ENCODE peak calls at places on chromosomes 13 and 19, in eight cellular contexts. U is heart left ventricle, B is breast epithelium, J is tibial artery, P is IMR-90, T is AG04450, D is prostate gland, A is right cardiac atrium. K is an unnamed sample.

GRCh38 chr13:102838273-102838672 is 7.6 kb upstream of the ERCC5 start:
- DNase-seq in J (no peak), D (no peak), B (no peak), T (no peak), U (no peak), P (peak; percentile 9), A (no peak), K (no peak)

GRCh38 chr19:56253737-56254136 is 18.8 kb upstream of the EDDM13 start:
- DNase-seq in D (peak; percentile 19), P (peak; percentile 71), U (no peak), B (no peak), T (peak; percentile 20), J (no peak), A (no peak), K (no peak)

GRCh38 chr13:48318714-48319457 is 15.3 kb downstream of the RB1 start:
- DNase-seq in U (peak; percentile 58), D (no peak), B (no peak), J (peak; percentile 33), P (no peak), A (peak; percentile 46), T (no peak), K (no peak)

GRCh38 chr13:84136582-84136981 is 254.3 kb upstream of the SLITRK1 start:
- DNase-seq in A (no peak), B (no peak), U (no peak), D (no peak), T (no peak), P (no peak), J (no peak), K (no peak)

GRCh38 chr13:26618726-26619125 is 61.2 kb downstream of the WASF3 start:
- DNase-seq in J (no peak), T (no peak), P (no peak), A (no peak), D (no peak), U (no peak), B (no peak), K (no peak)

GRCh38 chr19:572891-573825 is 762 bp downstream of the BSG start:
- DNase-seq in T (no peak), P (peak; percentile 56), B (no peak), A (peak; percentile 66), D (no peak), J (no peak), U (peak; percentile 83), K (no peak)

GRCh38 chr19:46350029-46350757 is 3.3 kb downstream of the PPP5C start:
- DNase-seq in A (no peak), U (no peak), J (no peak), D (no peak), P (no peak), B (no peak), T (no peak), K (peak; percentile 46)

GRCh38 chr19:15328312-15328711 is 4.0 kb downstream of the BRD4 start:
- DNase-seq in U (no peak), P (no peak), A (no peak), T (no peak), J (no peak), B (no peak), D (no peak), K (no peak)

GRCh38 chr13:95536629-95537241 is 15.8 kb upstream of the CLDN10 start:
- DNase-seq in D (no peak), P (peak; percentile 39), A (no peak), T (no peak), J (no peak), U (no peak), B (no peak), K (no peak)

GRCh38 chr13:109781384-109782065 is 4.9 kb downstream of the IRS2 start:
- DNase-seq in B (no peak), U (no peak), A (peak; percentile 31), D (no peak), J (no peak), T (no peak), P (no peak), K (no peak)

GRCh38 chr19:6459356-6460098 is at the start of gene SLC25A23:
- DNase-seq in P (peak; percentile 64), D (peak; percentile 54), U (peak; percentile 86), J (peak; percentile 42), B (peak; percentile 64), T (peak; percentile 36), A (peak; percentile 68), K (peak; percentile 87)

GRCh38 chr19:56537442-56537841 is 1.3 kb upstream of the ZFP28 start:
- DNase-seq in J (no peak), T (no peak), D (no peak), B (no peak), U (no peak), P (no peak), A (no peak), K (no peak)

GRCh38 chr13:43584711-43585110 is 202.1 kb downstream of the ENOX1 start:
- DNase-seq in U (no peak), J (no peak), A (no peak), T (no peak), P (no peak), D (no peak), B (no peak), K (no peak)

GRCh38 chr13:43574601-43575000 is 212.2 kb downstream of the ENOX1 start:
- DNase-seq in A (no peak), U (no peak), T (no peak), J (no peak), B (no peak), D (no peak), P (no peak), K (no peak)

GRCh38 chr13:43579321-43579720 is 207.5 kb downstream of the ENOX1 start:
- DNase-seq in P (no peak), T (no peak), J (no peak), U (no peak), A (no peak), D (no peak), B (no peak), K (no peak)

GRCh38 chr13:43583331-43583730 is 203.4 kb downstream of the ENOX1 start:
- DNase-seq in T (no peak), D (no peak), A (no peak), J (no peak), B (no peak), P (no peak), U (no peak), K (no peak)

DNA sequence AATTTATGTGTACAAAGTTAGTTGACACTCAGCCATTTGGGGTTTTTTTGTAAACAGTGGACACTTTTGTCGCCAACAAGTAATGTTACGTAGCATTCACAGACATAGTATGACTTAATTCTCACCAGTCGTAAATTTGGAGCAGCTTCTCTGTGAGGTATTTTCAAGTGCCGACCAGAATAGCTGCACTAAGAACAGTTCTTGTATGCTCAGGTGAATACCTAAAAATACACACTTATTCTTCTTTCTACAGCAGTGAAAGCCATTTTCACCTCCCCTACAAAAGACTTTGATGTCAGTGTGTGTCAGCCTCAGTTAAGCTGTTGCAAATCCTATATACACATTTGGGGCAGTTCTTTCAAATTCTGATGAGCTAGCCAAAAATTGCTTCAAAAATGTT is 206.5 kb downstream of the ENOX1 start:
- DNase-seq in U (no peak), D (no peak), J (no peak), T (no peak), B (no peak), A (no peak), P (no peak), K (no peak)
- H3K27me3 ChIP-seq in U (no peaks in the 10 kb centered on the region), D (no peaks in the 10 kb centered on the region), J (no peaks in the 10 kb centered on the region), T (no peaks in the 10 kb centered on the region), B (no peaks in the 10 kb centered on the region), A (no peaks in the 10 kb centered on the region), P (no peaks in the 10 kb centered on the region), K (no peaks in the 10 kb centered on the region)

GRCh38 chr13:27926644-27927434 is 7.0 kb downstream of the PDX1 start:
- DNase-seq in A (no peak), P (no peak), B (no peak), J (no peak), D (no peak), T (no peak), U (no peak), K (no peak)
- H3K27me3 ChIP-seq in A (peaks cover 10% of the 10 kb centered on the region), P (peaks cover 90% of the 10 kb centered on the region), B (no peaks in the 10 kb centered on the region), J (peaks cover 96% of the 10 kb centered on the region), D (peaks cover 75% of the 10 kb centered on the region), T (peaks cover 86% of the 10 kb centered on the region), U (peaks cover 89% of the 10 kb centered on the region), K (peaks cover 100% of the 10 kb centered on the region)

DNA sequence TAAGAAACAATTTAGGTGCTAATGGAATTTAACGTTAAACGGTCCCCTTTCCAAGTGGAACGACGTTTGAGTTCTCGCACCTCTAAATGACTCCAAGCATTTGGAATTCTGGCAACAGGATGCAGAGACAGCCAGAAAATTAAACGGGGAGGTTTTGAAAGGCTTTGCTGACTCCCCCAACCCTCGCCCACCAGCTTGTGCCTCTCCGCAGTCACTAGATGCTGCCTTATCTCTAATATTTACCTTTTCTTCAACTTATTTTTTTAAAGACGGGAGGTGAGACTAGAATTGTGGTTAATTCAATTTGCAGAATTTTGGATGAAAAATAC is 2.5 kb downstream of the ZIC2 start:
- DNase-seq in D (no peak), T (no peak), B (no peak), P (no peak), J (no peak), A (no peak), U (no peak), K (no peak)
- H3K27me3 ChIP-seq in D (peaks cover 67% of the 10 kb centered on the region), T (peaks cover 78% of the 10 kb centered on the region), B (peaks cover 20% of the 10 kb centered on the region), P (peaks cover 89% of the 10 kb centered on the region), J (peaks cover 99% of the 10 kb centered on the region), A (no peaks in the 10 kb centered on the region), U (peaks cover 95% of the 10 kb centered on the region), K (peaks cover 91% of the 10 kb centered on the region)

GRCh38 chr19:13037161-13037560 is 41.9 kb downstream of the NFIX start:
- DNase-seq in P (peak; percentile 85), T (no peak), D (no peak), A (no peak), U (no peak), J (no peak), B (no peak), K (no peak)
- H3K27me3 ChIP-seq in P (no peaks in the 10 kb centered on the region), T (no peaks in the 10 kb centered on the region), D (no peaks in the 10 kb centered on the region), A (no peaks in the 10 kb centered on the region), U (no peaks in the 10 kb centered on the region), J (no peaks in the 10 kb centered on the region), B (no peaks in the 10 kb centered on the region), K (no peaks in the 10 kb centered on the region)

DNA sequence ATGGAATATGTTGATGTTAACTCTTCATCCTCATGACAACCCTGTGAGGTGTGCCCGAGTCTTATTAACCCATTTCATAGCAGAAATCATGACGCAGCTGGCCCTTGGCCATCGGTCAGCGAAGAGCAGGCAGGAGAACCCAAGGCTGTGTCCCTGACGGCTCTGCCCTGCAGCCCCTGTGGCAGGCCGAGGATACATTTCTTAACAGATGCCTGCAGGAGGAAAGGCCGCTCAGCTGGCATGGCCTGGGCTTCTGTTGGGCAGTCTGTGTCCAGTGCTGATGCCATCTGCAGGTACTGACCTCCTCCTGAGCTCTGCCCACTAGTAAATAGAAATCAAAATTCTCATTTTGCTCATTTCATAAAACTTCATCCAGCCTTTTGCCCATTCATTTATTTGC is 35.4 kb upstream of the MCF2L start:
- DNase-seq in T (no peak), D (no peak), J (no peak), B (no peak), U (no peak), P (no peak), A (no peak), K (no peak)
- H3K27me3 ChIP-seq in T (peaks cover 18% of the 10 kb centered on the region), D (no peaks in the 10 kb centered on the region), J (peaks cover 67% of the 10 kb centered on the region), B (no peaks in the 10 kb centered on the region), U (no peaks in the 10 kb centered on the region), P (peaks cover 30% of the 10 kb centered on the region), A (no peaks in the 10 kb centered on the region), K (no peaks in the 10 kb centered on the region)